ENCODE peak calls at places on chromosomes 11 and 22, in five cellular contexts. One of them, this sample, is unnamed.

GRCh38 chr11:86724137-86724536 is 51.7 kb upstream of the ME3 start:
- DNase-seq in adipocyte: no peak
- DNase-seq in esophagus squamous epithelium: no peak
- DNase-seq in pancreas: no peak
- DNase-seq in kidney epithelial cell: no peak
- DNase-seq in this sample: no peak

GRCh38 chr11:117604349-117604995 is 192.5 kb downstream of the DSCAML1 start:
- DNase-seq in adipocyte: peak; percentile 33
- DNase-seq in esophagus squamous epithelium: no peak
- DNase-seq in pancreas: no peak
- DNase-seq in kidney epithelial cell: no peak
- DNase-seq in this sample: peak; percentile 61

GRCh38 chr11:83087035-83087434 is 15.3 kb upstream of the RAB30 start:
- DNase-seq in adipocyte: no peak
- DNase-seq in esophagus squamous epithelium: no peak
- DNase-seq in pancreas: no peak
- DNase-seq in kidney epithelial cell: no peak
- DNase-seq in this sample: no peak

GRCh38 chr22:31977141-31977781 is 32.9 kb downstream of the YWHAH start:
- DNase-seq in adipocyte: peak; percentile 80
- DNase-seq in esophagus squamous epithelium: no peak
- DNase-seq in pancreas: peak; percentile 84
- DNase-seq in kidney epithelial cell: no peak
- DNase-seq in this sample: peak; percentile 57

GRCh38 chr11:9663699-9664275 is at the start of gene SWAP70:
- DNase-seq in adipocyte: peak; percentile 96
- DNase-seq in esophagus squamous epithelium: peak; percentile 67
- DNase-seq in pancreas: peak; percentile 89
- DNase-seq in kidney epithelial cell: peak; percentile 35
- DNase-seq in this sample: peak; percentile 92

GRCh38 chr11:75513250-75513649 is 12.5 kb downstream of the GDPD5 start:
- DNase-seq in adipocyte: no peak
- DNase-seq in esophagus squamous epithelium: no peak
- DNase-seq in pancreas: no peak
- DNase-seq in kidney epithelial cell: no peak
- DNase-seq in this sample: no peak

GRCh38 chr11:46388619-46389449 is 2.7 kb downstream of the CHRM4 start:
- DNase-seq in adipocyte: no peak
- DNase-seq in esophagus squamous epithelium: no peak
- DNase-seq in pancreas: peak; percentile 8
- DNase-seq in kidney epithelial cell: no peak
- DNase-seq in this sample: no peak

GRCh38 chr11:110738641-110739040 is 26.4 kb upstream of the ARHGAP20 start:
- DNase-seq in adipocyte: no peak
- DNase-seq in esophagus squamous epithelium: no peak
- DNase-seq in pancreas: no peak
- DNase-seq in kidney epithelial cell: no peak
- DNase-seq in this sample: no peak

GRCh38 chr11:64444838-64445441 is 86.0 kb downstream of the RPS6KA4 start:
- DNase-seq in adipocyte: no peak
- DNase-seq in esophagus squamous epithelium: no peak
- DNase-seq in pancreas: peak; percentile 43
- DNase-seq in kidney epithelial cell: no peak
- DNase-seq in this sample: peak; percentile 13

GRCh38 chr11:19821993-19822392 is 109.4 kb downstream of the NAV2 start:
- DNase-seq in adipocyte: no peak
- DNase-seq in esophagus squamous epithelium: no peak
- DNase-seq in pancreas: no peak
- DNase-seq in kidney epithelial cell: no peak
- DNase-seq in this sample: no peak

GRCh38 chr22:38842512-38843200 is 1.2 kb downstream of the NPTXR start:
- DNase-seq in adipocyte: no peak
- DNase-seq in esophagus squamous epithelium: no peak
- DNase-seq in pancreas: no peak
- DNase-seq in kidney epithelial cell: no peak
- DNase-seq in this sample: no peak

GRCh38 chr22:38844661-38845367 is 986 bp upstream of the NPTXR start:
- DNase-seq in adipocyte: no peak
- DNase-seq in esophagus squamous epithelium: no peak
- DNase-seq in pancreas: no peak
- DNase-seq in kidney epithelial cell: no peak
- DNase-seq in this sample: no peak

GRCh38 chr22:38843201-38843715 is 570 bp downstream of the NPTXR start:
- DNase-seq in adipocyte: peak; percentile 87
- DNase-seq in esophagus squamous epithelium: no peak
- DNase-seq in pancreas: peak; percentile 64
- DNase-seq in kidney epithelial cell: no peak
- DNase-seq in this sample: peak; percentile 71

GRCh38 chr22:38845368-38845740 is 1.5 kb upstream of the NPTXR start:
- DNase-seq in adipocyte: no peak
- DNase-seq in esophagus squamous epithelium: no peak
- DNase-seq in pancreas: no peak
- DNase-seq in kidney epithelial cell: no peak
- DNase-seq in this sample: no peak

DNA sequence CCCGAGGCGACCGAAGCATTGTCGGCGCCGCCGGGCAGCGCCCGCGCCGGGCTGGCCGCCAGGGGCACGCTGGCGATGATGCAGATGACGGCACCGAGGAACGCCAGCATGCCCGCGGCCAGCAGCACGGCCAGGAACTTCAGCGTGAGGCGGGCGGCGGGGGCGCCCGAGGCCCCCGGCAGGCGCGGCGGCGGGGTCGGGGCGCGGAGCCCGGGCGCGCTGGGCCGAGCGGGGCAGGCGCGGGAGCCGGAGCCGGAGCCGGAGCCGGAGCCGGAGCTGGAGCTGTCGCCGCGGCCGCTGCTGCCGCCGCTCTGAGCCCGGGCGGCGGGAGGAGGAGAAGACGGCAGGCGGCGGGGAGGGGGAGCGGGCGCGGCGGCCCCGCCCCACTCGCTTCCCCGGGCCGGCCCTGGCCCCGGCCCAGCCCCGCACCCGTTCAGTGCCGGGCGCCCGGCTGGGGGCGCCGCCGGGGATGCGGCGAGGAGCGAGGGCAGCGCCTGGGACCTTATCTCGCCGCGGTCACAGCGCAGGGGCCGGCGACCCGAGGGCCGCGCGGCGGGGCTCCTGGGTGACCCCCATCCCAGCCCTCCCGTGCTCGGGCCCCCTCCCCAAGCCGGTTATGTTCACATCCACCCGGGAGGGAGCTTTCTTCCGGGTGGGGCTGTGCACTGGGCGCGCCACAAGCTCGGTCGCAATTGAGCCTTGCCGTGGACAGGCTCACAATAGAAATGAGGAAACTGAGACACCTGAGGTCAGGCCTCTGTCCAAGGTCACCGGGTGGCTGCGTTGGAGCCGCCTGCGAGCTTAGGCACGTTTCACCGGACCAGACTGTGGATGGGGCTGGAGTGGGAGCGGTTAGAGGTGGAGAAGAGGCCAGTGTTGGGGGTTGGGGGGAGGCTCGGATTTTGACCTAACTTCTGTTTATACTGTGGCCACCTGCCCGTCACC is at the start of gene NPTXR:
- DNase-seq in adipocyte: peak; percentile 82
- DNase-seq in esophagus squamous epithelium: no peak
- DNase-seq in pancreas: peak; percentile 74
- DNase-seq in kidney epithelial cell: no peak
- DNase-seq in this sample: peak; percentile 56
- H3K4me3 ChIP-seq in adipocyte: peak within 1 kb of the TSS; percentile 81
- H3K4me3 ChIP-seq in esophagus squamous epithelium: peak within 1 kb of the TSS; percentile 27
- H3K4me3 ChIP-seq in pancreas: peak within 1 kb of the TSS; percentile 23
- H3K4me3 ChIP-seq in kidney epithelial cell: peak within 1 kb of the TSS; percentile 20
- H3K4me3 ChIP-seq in this sample: peak within 1 kb of the TSS; percentile 6

GRCh38 chr11:17098632-17099031 is 21.2 kb upstream of the RPS13 start:
- DNase-seq in adipocyte: no peak
- DNase-seq in esophagus squamous epithelium: no peak
- DNase-seq in pancreas: no peak
- DNase-seq in kidney epithelial cell: no peak
- DNase-seq in this sample: no peak
- H3K36me3 ChIP-seq in adipocyte: peaks cover 89% of the 10 kb centered on the region
- H3K36me3 ChIP-seq in esophagus squamous epithelium: peaks cover 3% of the 10 kb centered on the region
- H3K36me3 ChIP-seq in pancreas: peaks cover 2% of the 10 kb centered on the region
- H3K36me3 ChIP-seq in kidney epithelial cell: peaks cover 1% of the 10 kb centered on the region
- H3K36me3 ChIP-seq in this sample: peaks cover 3% of the 10 kb centered on the region

GRCh38 chr22:38080847-38081635 is 2.9 kb downstream of the SLC16A8 start:
- DNase-seq in adipocyte: peak; percentile 43
- DNase-seq in esophagus squamous epithelium: no peak
- DNase-seq in pancreas: no peak
- DNase-seq in kidney epithelial cell: no peak
- DNase-seq in this sample: no peak
- H3K4me3 ChIP-seq in adipocyte: peak overlapping the region; percentile 41
- H3K4me3 ChIP-seq in esophagus squamous epithelium: peak overlapping the region; percentile 35
- H3K4me3 ChIP-seq in pancreas: no peak overlapping the region
- H3K4me3 ChIP-seq in kidney epithelial cell: peak overlapping the region; percentile 24
- H3K4me3 ChIP-seq in this sample: no peak overlapping the region

DNA sequence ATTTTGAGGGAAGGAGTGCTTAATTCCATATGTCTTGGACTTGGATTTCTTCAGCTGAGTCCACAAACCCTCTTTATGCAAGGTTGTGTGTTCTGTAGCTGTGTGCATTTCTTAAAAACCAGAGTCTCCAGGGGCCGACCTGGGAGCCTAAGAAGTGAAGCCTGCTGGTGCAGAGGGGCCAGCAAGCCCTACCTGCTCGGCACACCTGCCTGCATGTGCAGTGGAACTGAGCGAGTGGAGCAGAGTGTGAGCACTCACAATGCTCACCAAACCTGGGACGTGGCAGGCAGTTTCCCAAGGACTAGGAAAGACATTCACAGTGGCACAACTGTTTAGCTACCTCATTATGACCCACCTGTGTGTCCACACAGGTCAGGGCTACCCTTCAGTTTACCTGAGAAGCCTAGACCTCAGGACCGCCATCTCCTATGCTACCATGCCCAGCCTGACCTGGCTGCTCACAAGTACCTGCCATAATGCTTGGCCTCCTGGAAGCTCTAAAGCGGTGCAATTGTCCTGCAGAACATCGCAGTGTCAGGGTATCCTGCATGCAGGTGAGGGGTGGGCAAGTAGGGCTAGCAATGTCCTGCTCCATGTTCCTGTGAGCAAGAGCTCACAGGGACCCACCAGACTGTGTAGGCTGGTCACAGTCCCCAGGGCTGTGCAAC is 3.8 kb downstream of the C22orf39 start:
- DNase-seq in adipocyte: no peak
- DNase-seq in esophagus squamous epithelium: no peak
- DNase-seq in pancreas: no peak
- DNase-seq in kidney epithelial cell: no peak
- DNase-seq in this sample: no peak
- H3K36me3 ChIP-seq in adipocyte: peaks cover 11% of the 10 kb centered on the region
- H3K36me3 ChIP-seq in esophagus squamous epithelium: peaks cover 4% of the 10 kb centered on the region
- H3K36me3 ChIP-seq in pancreas: no peaks in the 10 kb centered on the region
- H3K36me3 ChIP-seq in kidney epithelial cell: peaks cover 2% of the 10 kb centered on the region
- H3K36me3 ChIP-seq in this sample: peaks cover 20% of the 10 kb centered on the region

GRCh38 chr22:24059793-24060192 is 48.7 kb downstream of the CABIN1 start:
- DNase-seq in adipocyte: no peak
- DNase-seq in esophagus squamous epithelium: no peak
- DNase-seq in pancreas: no peak
- DNase-seq in kidney epithelial cell: no peak
- DNase-seq in this sample: no peak
- H3K4me3 ChIP-seq in adipocyte: peak overlapping the region; percentile 47
- H3K4me3 ChIP-seq in esophagus squamous epithelium: no peak overlapping the region
- H3K4me3 ChIP-seq in pancreas: no peak overlapping the region
- H3K4me3 ChIP-seq in kidney epithelial cell: no peak overlapping the region
- H3K4me3 ChIP-seq in this sample: no peak overlapping the region

GRCh38 chr11:12480401-12480800 is 103.0 kb downstream of the PARVA start:
- DNase-seq in adipocyte: no peak
- DNase-seq in esophagus squamous epithelium: no peak
- DNase-seq in pancreas: no peak
- DNase-seq in kidney epithelial cell: no peak
- DNase-seq in this sample: no peak

GRCh38 chr11:12474871-12475270 is 97.5 kb downstream of the PARVA start:
- DNase-seq in adipocyte: no peak
- DNase-seq in esophagus squamous epithelium: no peak
- DNase-seq in pancreas: no peak
- DNase-seq in kidney epithelial cell: no peak
- DNase-seq in this sample: no peak

GRCh38 chr11:12483604-12484003 is 106.2 kb downstream of the PARVA start:
- DNase-seq in adipocyte: no peak
- DNase-seq in esophagus squamous epithelium: no peak
- DNase-seq in pancreas: no peak
- DNase-seq in kidney epithelial cell: no peak
- DNase-seq in this sample: no peak

GRCh38 chr11:12482839-12483238 is 105.5 kb downstream of the PARVA start:
- DNase-seq in adipocyte: no peak
- DNase-seq in esophagus squamous epithelium: no peak
- DNase-seq in pancreas: peak; percentile 87
- DNase-seq in kidney epithelial cell: no peak
- DNase-seq in this sample: no peak

GRCh38 chr11:12478743-12479142 is 101.4 kb downstream of the PARVA start:
- DNase-seq in adipocyte: no peak
- DNase-seq in esophagus squamous epithelium: no peak
- DNase-seq in pancreas: no peak
- DNase-seq in kidney epithelial cell: no peak
- DNase-seq in this sample: no peak
- H3K36me3 ChIP-seq in adipocyte: peaks cover 94% of the 10 kb centered on the region
- H3K36me3 ChIP-seq in esophagus squamous epithelium: no peaks in the 10 kb centered on the region
- H3K36me3 ChIP-seq in pancreas: no peaks in the 10 kb centered on the region
- H3K36me3 ChIP-seq in kidney epithelial cell: no peaks in the 10 kb centered on the region
- H3K36me3 ChIP-seq in this sample: peaks cover 36% of the 10 kb centered on the region

GRCh38 chr11:66265531-66266377 is 2.7 kb upstream of the RAB1B start:
- DNase-seq in adipocyte: no peak
- DNase-seq in esophagus squamous epithelium: no peak
- DNase-seq in pancreas: peak; percentile 29
- DNase-seq in kidney epithelial cell: no peak
- DNase-seq in this sample: no peak

GRCh38 chr11:66267379-66268209 is 845 bp upstream of the RAB1B start:
- DNase-seq in adipocyte: peak; percentile 95
- DNase-seq in esophagus squamous epithelium: peak; percentile 48
- DNase-seq in pancreas: peak; percentile 84
- DNase-seq in kidney epithelial cell: no peak
- DNase-seq in this sample: peak; percentile 67

GRCh38 chr11:66264893-66265292 is 3.5 kb upstream of the RAB1B start:
- DNase-seq in adipocyte: peak; percentile 24
- DNase-seq in esophagus squamous epithelium: no peak
- DNase-seq in pancreas: peak; percentile 32
- DNase-seq in kidney epithelial cell: no peak
- DNase-seq in this sample: no peak

GRCh38 chr11:66267039-66267378 is 1.4 kb upstream of the RAB1B start:
- DNase-seq in adipocyte: no peak
- DNase-seq in esophagus squamous epithelium: no peak
- DNase-seq in pancreas: no peak
- DNase-seq in kidney epithelial cell: no peak
- DNase-seq in this sample: no peak

GRCh38 chr11:66266378-66267038 is 1.9 kb upstream of the RAB1B start:
- DNase-seq in adipocyte: no peak
- DNase-seq in esophagus squamous epithelium: no peak
- DNase-seq in pancreas: peak; percentile 45
- DNase-seq in kidney epithelial cell: no peak
- DNase-seq in this sample: no peak
- H3K4me3 ChIP-seq in adipocyte: peak overlapping the region; percentile 93
- H3K4me3 ChIP-seq in esophagus squamous epithelium: peak overlapping the region; percentile 97
- H3K4me3 ChIP-seq in pancreas: no peak overlapping the region
- H3K4me3 ChIP-seq in kidney epithelial cell: no peak overlapping the region
- H3K4me3 ChIP-seq in this sample: no peak overlapping the region